ENCODE peak calls at places on chromosomes 16 and 17, in seven cellular contexts. One of them, this sample, is unnamed. For H3K4me1, the result is how much of the 10 kb centered on the place peaks cover.

GRCh38 chr17:48012151-48012520 is 25.5 kb downstream of the COPZ2 start:
- DNase-seq in ascending aorta: no peak
- DNase-seq in PC-3: peak
- DNase-seq in psoas muscle: peak
- DNase-seq in uterus: no peak
- DNase-seq in mesendoderm: peak
- DNase-seq in cardiac muscle cell: peak
- DNase-seq in this sample: no peak

GRCh38 chr17:58513391-58513912 is 986 bp downstream of the MTMR4 start:
- DNase-seq in uterus: no peak
- DNase-seq in cardiac muscle cell: no peak
- DNase-seq in PC-3: no peak
- DNase-seq in ascending aorta: no peak
- DNase-seq in mesendoderm: no peak
- DNase-seq in psoas muscle: no peak
- DNase-seq in this sample: no peak

GRCh38 chr17:30220414-30220813 is 15.1 kb downstream of the SLC6A4 start:
- DNase-seq in mesendoderm: no peak
- DNase-seq in ascending aorta: no peak
- DNase-seq in cardiac muscle cell: no peak
- DNase-seq in uterus: no peak
- DNase-seq in PC-3: no peak
- DNase-seq in psoas muscle: no peak
- DNase-seq in this sample: no peak

GRCh38 chr17:48526986-48527741 is 3.6 kb downstream of the HOXB1 start:
- DNase-seq in psoas muscle: no peak
- DNase-seq in mesendoderm: no peak
- DNase-seq in ascending aorta: no peak
- DNase-seq in cardiac muscle cell: peak
- DNase-seq in PC-3: no peak
- DNase-seq in uterus: no peak
- DNase-seq in this sample: no peak

GRCh38 chr17:32189343-32189742 is 47.0 kb downstream of the RHOT1 start:
- DNase-seq in psoas muscle: no peak
- DNase-seq in cardiac muscle cell: no peak
- DNase-seq in PC-3: no peak
- DNase-seq in mesendoderm: no peak
- DNase-seq in uterus: no peak
- DNase-seq in ascending aorta: no peak
- DNase-seq in this sample: no peak

GRCh38 chr17:81164464-81165245 is 652 bp upstream of the PVALEF start:
- DNase-seq in uterus: no peak
- DNase-seq in mesendoderm: no peak
- DNase-seq in PC-3: no peak
- DNase-seq in ascending aorta: no peak
- DNase-seq in psoas muscle: no peak
- DNase-seq in cardiac muscle cell: no peak
- DNase-seq in this sample: no peak

GRCh38 chr16:56041556-56042140 is 149.6 kb upstream of the GNAO1 start:
- DNase-seq in ascending aorta: no peak
- DNase-seq in mesendoderm: peak
- DNase-seq in uterus: no peak
- DNase-seq in PC-3: peak
- DNase-seq in psoas muscle: no peak
- DNase-seq in cardiac muscle cell: peak
- DNase-seq in this sample: no peak

GRCh38 chr17:8420041-8420934 is 15.4 kb upstream of the NDEL1 start:
- DNase-seq in ascending aorta: no peak
- DNase-seq in mesendoderm: no peak
- DNase-seq in PC-3: peak
- DNase-seq in cardiac muscle cell: peak
- DNase-seq in psoas muscle: peak
- DNase-seq in uterus: peak
- DNase-seq in this sample: no peak

GRCh38 chr16:67150058-67150832 is 553 bp downstream of the B3GNT9 start:
- DNase-seq in cardiac muscle cell: peak
- DNase-seq in psoas muscle: peak
- DNase-seq in mesendoderm: peak
- DNase-seq in uterus: no peak
- DNase-seq in PC-3: no peak
- DNase-seq in ascending aorta: no peak
- DNase-seq in this sample: no peak

GRCh38 chr17:63841350-63842172 is 924 bp downstream of the SMARCD2 start:
- DNase-seq in PC-3: peak
- DNase-seq in mesendoderm: peak
- DNase-seq in psoas muscle: peak
- DNase-seq in cardiac muscle cell: peak
- DNase-seq in ascending aorta: no peak
- DNase-seq in uterus: peak
- DNase-seq in this sample: no peak

GRCh38 chr16:842061-842476 is 41.5 kb upstream of the GNG13 start:
- DNase-seq in PC-3: no peak
- DNase-seq in cardiac muscle cell: no peak
- DNase-seq in uterus: peak
- DNase-seq in mesendoderm: no peak
- DNase-seq in ascending aorta: no peak
- DNase-seq in psoas muscle: no peak
- DNase-seq in this sample: no peak

GRCh38 chr16:22789281-22789945 is 24.5 kb upstream of the HS3ST2 start:
- DNase-seq in cardiac muscle cell: no peak
- DNase-seq in ascending aorta: no peak
- DNase-seq in uterus: no peak
- DNase-seq in PC-3: peak
- DNase-seq in psoas muscle: no peak
- DNase-seq in mesendoderm: peak
- DNase-seq in this sample: no peak

GRCh38 chr17:39271546-39271945 is 45.8 kb upstream of the STAC2 start:
- DNase-seq in cardiac muscle cell: no peak
- DNase-seq in PC-3: no peak
- DNase-seq in psoas muscle: no peak
- DNase-seq in ascending aorta: no peak
- DNase-seq in uterus: no peak
- DNase-seq in mesendoderm: no peak
- DNase-seq in this sample: no peak

GRCh38 chr16:17468611-17469010 is 2.1 kb downstream of the XYLT1 start:
- DNase-seq in uterus: no peak
- DNase-seq in mesendoderm: no peak
- DNase-seq in cardiac muscle cell: no peak
- DNase-seq in ascending aorta: no peak
- DNase-seq in PC-3: no peak
- DNase-seq in psoas muscle: no peak
- DNase-seq in this sample: no peak

GRCh38 chr17:58332720-58333395 is 4.3 kb upstream of the TSPOAP1 start:
- DNase-seq in cardiac muscle cell: no peak
- DNase-seq in ascending aorta: no peak
- DNase-seq in PC-3: no peak
- DNase-seq in psoas muscle: no peak
- DNase-seq in mesendoderm: no peak
- DNase-seq in uterus: no peak
- DNase-seq in this sample: no peak

GRCh38 chr16:69762843-69763556 is 868 bp downstream of the WWP2 start:
- DNase-seq in uterus: no peak
- DNase-seq in mesendoderm: peak
- DNase-seq in psoas muscle: no peak
- DNase-seq in PC-3: peak
- DNase-seq in cardiac muscle cell: peak
- DNase-seq in ascending aorta: no peak
- DNase-seq in this sample: no peak

GRCh38 chr16:88478115-88478514 is 25.0 kb downstream of the ZFPM1 start:
- DNase-seq in psoas muscle: no peak
- DNase-seq in ascending aorta: no peak
- DNase-seq in uterus: no peak
- DNase-seq in PC-3: no peak
- DNase-seq in mesendoderm: no peak
- DNase-seq in cardiac muscle cell: no peak
- DNase-seq in this sample: no peak

GRCh38 chr16:19284207-19284606 is 1.3 kb upstream of the CLEC19A start:
- DNase-seq in cardiac muscle cell: no peak
- DNase-seq in psoas muscle: peak
- DNase-seq in mesendoderm: no peak
- DNase-seq in uterus: no peak
- DNase-seq in PC-3: peak
- DNase-seq in ascending aorta: peak
- DNase-seq in this sample: no peak

GRCh38 chr17:19727466-19728113 is 11.2 kb upstream of the SLC47A2 start:
- DNase-seq in cardiac muscle cell: no peak
- DNase-seq in mesendoderm: no peak
- DNase-seq in uterus: peak
- DNase-seq in PC-3: no peak
- DNase-seq in psoas muscle: peak
- DNase-seq in ascending aorta: no peak
- DNase-seq in this sample: no peak

GRCh38 chr16:19776565-19776964 is 58.5 kb downstream of the IQCK start:
- DNase-seq in uterus: no peak
- DNase-seq in psoas muscle: no peak
- DNase-seq in ascending aorta: no peak
- DNase-seq in PC-3: no peak
- DNase-seq in mesendoderm: no peak
- DNase-seq in cardiac muscle cell: no peak
- DNase-seq in this sample: no peak

GRCh38 chr16:89025636-89026035 is 48.6 kb upstream of the CBFA2T3 start:
- DNase-seq in PC-3: no peak
- DNase-seq in mesendoderm: no peak
- DNase-seq in uterus: no peak
- DNase-seq in psoas muscle: no peak
- DNase-seq in cardiac muscle cell: no peak
- DNase-seq in ascending aorta: no peak
- DNase-seq in this sample: no peak

GRCh38 chr17:42675984-42676423 is 790 bp downstream of the PLEKHH3 start:
- DNase-seq in uterus: peak
- DNase-seq in mesendoderm: peak
- DNase-seq in cardiac muscle cell: peak
- DNase-seq in psoas muscle: peak
- DNase-seq in PC-3: peak
- DNase-seq in ascending aorta: no peak
- DNase-seq in this sample: no peak

GRCh38 chr17:19021622-19022083 is 17.1 kb upstream of the FAM83G start:
- DNase-seq in mesendoderm: no peak
- DNase-seq in PC-3: no peak
- DNase-seq in ascending aorta: no peak
- DNase-seq in cardiac muscle cell: no peak
- DNase-seq in uterus: no peak
- DNase-seq in psoas muscle: peak
- DNase-seq in this sample: no peak

GRCh38 chr16:67723151-67723915 is 4.2 kb upstream of the GFOD2 start:
- DNase-seq in PC-3: peak
- DNase-seq in cardiac muscle cell: no peak
- DNase-seq in uterus: no peak
- DNase-seq in psoas muscle: no peak
- DNase-seq in ascending aorta: no peak
- DNase-seq in mesendoderm: peak
- DNase-seq in this sample: no peak

GRCh38 chr16:10990378-10990777 is 46.0 kb downstream of the CLEC16A start:
- DNase-seq in psoas muscle: no peak
- DNase-seq in ascending aorta: no peak
- DNase-seq in mesendoderm: no peak
- DNase-seq in cardiac muscle cell: no peak
- DNase-seq in uterus: no peak
- DNase-seq in PC-3: no peak
- DNase-seq in this sample: no peak

GRCh38 chr16:50721549-50722409 is 20.1 kb upstream of the CYLD start:
- DNase-seq in uterus: no peak
- DNase-seq in ascending aorta: no peak
- DNase-seq in mesendoderm: peak
- DNase-seq in PC-3: peak
- DNase-seq in cardiac muscle cell: no peak
- DNase-seq in psoas muscle: no peak
- DNase-seq in this sample: no peak

GRCh38 chr17:49210158-49211029 is at the start of the genes ABI3 and GNGT2:
- DNase-seq in PC-3: no peak
- DNase-seq in cardiac muscle cell: no peak
- DNase-seq in mesendoderm: peak
- DNase-seq in ascending aorta: no peak
- DNase-seq in uterus: peak
- DNase-seq in psoas muscle: peak
- DNase-seq in this sample: no peak

GRCh38 chr16:48632137-48632774 is 22.3 kb upstream of the N4BP1 start:
- DNase-seq in PC-3: no peak
- DNase-seq in mesendoderm: no peak
- DNase-seq in uterus: no peak
- DNase-seq in psoas muscle: no peak
- DNase-seq in ascending aorta: no peak
- DNase-seq in cardiac muscle cell: no peak
- DNase-seq in this sample: no peak

GRCh38 chr17:40415390-40415789 is 2.3 kb downstream of the TOP2A start:
- DNase-seq in PC-3: peak
- DNase-seq in mesendoderm: peak
- DNase-seq in uterus: no peak
- DNase-seq in psoas muscle: no peak
- DNase-seq in ascending aorta: no peak
- DNase-seq in cardiac muscle cell: peak
- DNase-seq in this sample: no peak

GRCh38 chr16:2095315-2095853 is 40.3 kb downstream of the PKD1 start:
- DNase-seq in psoas muscle: no peak
- DNase-seq in PC-3: peak
- DNase-seq in mesendoderm: no peak
- DNase-seq in cardiac muscle cell: no peak
- DNase-seq in uterus: no peak
- DNase-seq in ascending aorta: no peak
- DNase-seq in this sample: no peak

GRCh38 chr17:51251010-51251409 is 8.8 kb downstream of the MBTD1 start:
- DNase-seq in ascending aorta: no peak
- DNase-seq in cardiac muscle cell: no peak
- DNase-seq in uterus: no peak
- DNase-seq in mesendoderm: no peak
- DNase-seq in psoas muscle: no peak
- DNase-seq in PC-3: peak
- DNase-seq in this sample: no peak
- H3K4me1 ChIP-seq in ascending aorta: under half
- H3K4me1 ChIP-seq in cardiac muscle cell: under half
- H3K4me1 ChIP-seq in uterus: under half
- H3K4me1 ChIP-seq in mesendoderm: under half
- H3K4me1 ChIP-seq in psoas muscle: under half
- H3K4me1 ChIP-seq in PC-3: under half
- H3K4me1 ChIP-seq in this sample: under half

GRCh38 chr17:78125976-78126894 is 2.3 kb downstream of the TMC6 start:
- DNase-seq in psoas muscle: no peak
- DNase-seq in uterus: no peak
- DNase-seq in cardiac muscle cell: no peak
- DNase-seq in mesendoderm: no peak
- DNase-seq in ascending aorta: no peak
- DNase-seq in PC-3: no peak
- DNase-seq in this sample: no peak
- H3K4me1 ChIP-seq in psoas muscle: under half
- H3K4me1 ChIP-seq in uterus: under half
- H3K4me1 ChIP-seq in cardiac muscle cell: under half
- H3K4me1 ChIP-seq in mesendoderm: under half
- H3K4me1 ChIP-seq in ascending aorta: under half
- H3K4me1 ChIP-seq in PC-3: under half
- H3K4me1 ChIP-seq in this sample: half or more

GRCh38 chr17:2266045-2266864 is 37.3 kb downstream of the SMG6 start:
- DNase-seq in ascending aorta: peak
- DNase-seq in uterus: no peak
- DNase-seq in cardiac muscle cell: no peak
- DNase-seq in PC-3: no peak
- DNase-seq in mesendoderm: no peak
- DNase-seq in psoas muscle: no peak
- DNase-seq in this sample: no peak
- H3K4me1 ChIP-seq in ascending aorta: under half
- H3K4me1 ChIP-seq in uterus: under half
- H3K4me1 ChIP-seq in cardiac muscle cell: under half
- H3K4me1 ChIP-seq in PC-3: under half
- H3K4me1 ChIP-seq in mesendoderm: under half
- H3K4me1 ChIP-seq in psoas muscle: under half
- H3K4me1 ChIP-seq in this sample: under half

GRCh38 chr17:76497979-76498885 is 3.0 kb downstream of the RHBDF2 start:
- DNase-seq in PC-3: peak
- DNase-seq in cardiac muscle cell: peak
- DNase-seq in ascending aorta: peak
- DNase-seq in mesendoderm: peak
- DNase-seq in uterus: peak
- DNase-seq in psoas muscle: peak
- DNase-seq in this sample: no peak
- H3K4me1 ChIP-seq in PC-3: under half
- H3K4me1 ChIP-seq in cardiac muscle cell: under half
- H3K4me1 ChIP-seq in ascending aorta: under half
- H3K4me1 ChIP-seq in mesendoderm: under half
- H3K4me1 ChIP-seq in uterus: under half
- H3K4me1 ChIP-seq in psoas muscle: under half
- H3K4me1 ChIP-seq in this sample: half or more